ENCODE peak calls at places on chromosomes 6 and 20, in nine cellular contexts. One of them, this sample, is unnamed.

GRCh38 chr20:46715292-46715756 is 5.9 kb downstream of the SLC2A10 start:
- DNase-seq in caudate nucleus: no peak
- DNase-seq in small intestine: peak; percentile 14
- DNase-seq in Peyer's patch: no peak
- DNase-seq in adipocyte: peak; percentile 62
- DNase-seq in left ventricle myocardium inferior: no peak
- DNase-seq in iPS-NIHi11: peak; percentile 68
- DNase-seq in mucosa of descending colon: no peak
- DNase-seq in HCEC 1CT: peak; percentile 77
- DNase-seq in this sample: peak; percentile 70

GRCh38 chr20:25088267-25088666 is 6.3 kb upstream of the VSX1 start:
- DNase-seq in iPS-NIHi11: no peak
- DNase-seq in caudate nucleus: no peak
- DNase-seq in adipocyte: no peak
- DNase-seq in mucosa of descending colon: no peak
- DNase-seq in small intestine: no peak
- DNase-seq in Peyer's patch: no peak
- DNase-seq in HCEC 1CT: no peak
- DNase-seq in left ventricle myocardium inferior: no peak
- DNase-seq in this sample: no peak

GRCh38 chr6:166525567-166525966 is 60.9 kb downstream of the RAMACL start:
- DNase-seq in HCEC 1CT: no peak
- DNase-seq in mucosa of descending colon: no peak
- DNase-seq in caudate nucleus: no peak
- DNase-seq in iPS-NIHi11: no peak
- DNase-seq in adipocyte: no peak
- DNase-seq in left ventricle myocardium inferior: no peak
- DNase-seq in Peyer's patch: no peak
- DNase-seq in small intestine: no peak
- DNase-seq in this sample: no peak

GRCh38 chr6:163820745-163821456 is 406.4 kb downstream of the QKI start:
- DNase-seq in caudate nucleus: peak; percentile 5
- DNase-seq in iPS-NIHi11: no peak
- DNase-seq in adipocyte: no peak
- DNase-seq in HCEC 1CT: no peak
- DNase-seq in Peyer's patch: no peak
- DNase-seq in mucosa of descending colon: no peak
- DNase-seq in small intestine: no peak
- DNase-seq in left ventricle myocardium inferior: peak; percentile 26
- DNase-seq in this sample: no peak

GRCh38 chr20:50379049-50379990 is 130.9 kb upstream of the PTPN1 start:
- DNase-seq in Peyer's patch: peak; percentile 87
- DNase-seq in adipocyte: peak; percentile 25
- DNase-seq in caudate nucleus: no peak
- DNase-seq in mucosa of descending colon: peak; percentile 89
- DNase-seq in small intestine: peak; percentile 97
- DNase-seq in HCEC 1CT: peak; percentile 83
- DNase-seq in left ventricle myocardium inferior: peak; percentile 93
- DNase-seq in iPS-NIHi11: no peak
- DNase-seq in this sample: peak; percentile 82

GRCh38 chr20:5829241-5829809 is 79.1 kb downstream of the SHLD1 start:
- DNase-seq in caudate nucleus: no peak
- DNase-seq in mucosa of descending colon: no peak
- DNase-seq in Peyer's patch: no peak
- DNase-seq in HCEC 1CT: no peak
- DNase-seq in iPS-NIHi11: no peak
- DNase-seq in left ventricle myocardium inferior: no peak
- DNase-seq in small intestine: no peak
- DNase-seq in adipocyte: no peak
- DNase-seq in this sample: no peak

GRCh38 chr6:158313989-158314388 is 1.7 kb downstream of the TULP4 start:
- DNase-seq in HCEC 1CT: no peak
- DNase-seq in small intestine: no peak
- DNase-seq in Peyer's patch: no peak
- DNase-seq in mucosa of descending colon: no peak
- DNase-seq in iPS-NIHi11: no peak
- DNase-seq in caudate nucleus: no peak
- DNase-seq in adipocyte: no peak
- DNase-seq in left ventricle myocardium inferior: no peak
- DNase-seq in this sample: no peak

GRCh38 chr6:33862536-33862935 is 58.7 kb upstream of the MLN start:
- DNase-seq in adipocyte: no peak
- DNase-seq in iPS-NIHi11: no peak
- DNase-seq in Peyer's patch: no peak
- DNase-seq in small intestine: no peak
- DNase-seq in left ventricle myocardium inferior: no peak
- DNase-seq in HCEC 1CT: no peak
- DNase-seq in caudate nucleus: no peak
- DNase-seq in mucosa of descending colon: no peak
- DNase-seq in this sample: no peak

GRCh38 chr20:347640-348484 is 951 bp downstream of the NRSN2 start:
- DNase-seq in HCEC 1CT: peak; percentile 95
- DNase-seq in left ventricle myocardium inferior: peak; percentile 93
- DNase-seq in caudate nucleus: peak; percentile 92
- DNase-seq in small intestine: peak; percentile 62
- DNase-seq in adipocyte: peak; percentile 99
- DNase-seq in Peyer's patch: peak; percentile 79
- DNase-seq in iPS-NIHi11: peak; percentile 99
- DNase-seq in mucosa of descending colon: peak; percentile 92
- DNase-seq in this sample: peak; percentile 99

This sample was measured in hepatocyte.